ENCODE peak calls at places on chromosome 7, in ten cellular contexts. L is cardiac muscle cell; K is BJ; B is upper lobe of right lung; W is CD8-positive, alpha-beta T cell; A is fibroblast of the aortic adventitia; N is Peyer's patch; T is body of pancreas; X is heart left ventricle; Z is PC-3. H is an unnamed sample.
A peak's percentile ranks its signal among the peaks of the same experiment; 100 is the strongest.

GRCh38 chr7:30469303-30469702 is 9.3 kb downstream of the NOD1 start:
- DNase-seq in L (peak; percentile 100), K (peak; percentile 96), B (peak; percentile 81), W (no peak), A (peak; percentile 100), N (peak; percentile 70), T (peak; percentile 57), X (peak; percentile 94), Z (no peak), H (peak; percentile 99)

GRCh38 chr7:95901006-95901405 is 128.7 kb downstream of the DYNC1I1 start:
- DNase-seq in L (no peak), K (no peak), B (no peak), W (no peak), A (no peak), N (no peak), T (no peak), X (no peak), Z (no peak), H (no peak)

GRCh38 chr7:129264534-129264933 is 39.7 kb downstream of the AHCYL2 start:
- DNase-seq in L (no peak), K (no peak), B (no peak), W (no peak), A (no peak), N (no peak), T (no peak), X (no peak), Z (peak; percentile 45), H (no peak)

GRCh38 chr7:36155811-36156361 is 2.8 kb downstream of the EEPD1 start:
- DNase-seq in L (no peak), K (no peak), B (no peak), W (no peak), A (no peak), N (peak; percentile 62), T (peak; percentile 80), X (peak; percentile 85), Z (peak; percentile 43), H (peak; percentile 56)

GRCh38 chr7:84294391-84294790 is 99.8 kb upstream of the SEMA3A start:
- DNase-seq in L (no peak), K (no peak), B (no peak), W (no peak), A (no peak), N (no peak), T (no peak), X (no peak), Z (no peak), H (no peak)

GRCh38 chr7:98630149-98630548 is 13.1 kb downstream of the NPTX2 start:
- DNase-seq in L (no peak), K (no peak), B (no peak), W (no peak), A (no peak), N (no peak), T (no peak), X (no peak), Z (no peak), H (no peak)

GRCh38 chr7:37920619-37921339 is at the start of gene EPDR1:
- DNase-seq in L (peak; percentile 42), K (no peak), B (peak; percentile 86), W (peak; percentile 7), A (no peak), N (peak; percentile 70), T (peak; percentile 85), X (peak; percentile 76), Z (peak; percentile 78), H (no peak)

GRCh38 chr7:2258661-2259365 is 16.8 kb downstream of the NUDT1 start:
- DNase-seq in L (no peak), K (no peak), B (no peak), W (no peak), A (no peak), N (peak; percentile 68), T (no peak), X (no peak), Z (no peak), H (no peak)

GRCh38 chr7:27197137-27198042 is 2.5 kb downstream of the HOXA13 start:
- DNase-seq in L (no peak), K (no peak), B (no peak), W (no peak), A (no peak), N (no peak), T (no peak), X (no peak), Z (peak; percentile 39), H (no peak)

GRCh38 chr7:48074231-48074654 is 14.8 kb upstream of the UPP1 start:
- DNase-seq in L (no peak), K (no peak), B (no peak), W (no peak), A (peak; percentile 65), N (no peak), T (no peak), X (no peak), Z (peak; percentile 22), H (no peak)

GRCh38 chr7:48246073-48246472 is 74.8 kb downstream of the ABCA13 start:
- DNase-seq in L (peak; percentile 50), K (no peak), B (no peak), W (no peak), A (peak; percentile 30), N (no peak), T (no peak), X (no peak), Z (no peak), H (peak; percentile 24)

GRCh38 chr7:41385996-41386395 is 316.9 kb downstream of the INHBA start:
- DNase-seq in L (no peak), K (no peak), B (no peak), W (no peak), A (peak; percentile 7), N (no peak), T (no peak), X (no peak), Z (no peak), H (no peak)

GRCh38 chr7:51186531-51186930 is 130.1 kb downstream of the COBL start:
- DNase-seq in L (peak; percentile 2), K (no peak), B (no peak), W (no peak), A (no peak), N (no peak), T (no peak), X (peak; percentile 78), Z (peak; percentile 22), H (no peak)

GRCh38 chr7:79420464-79420863 is 33.0 kb downstream of the MAGI2 start:
- DNase-seq in L (peak; percentile 84), K (peak; percentile 94), B (no peak), W (no peak), A (peak; percentile 95), N (no peak), T (no peak), X (no peak), Z (peak; percentile 86), H (peak; percentile 95)

GRCh38 chr7:118151671-118152070 is 32.3 kb upstream of the LSM8 start:
- DNase-seq in L (no peak), K (no peak), B (no peak), W (no peak), A (no peak), N (no peak), T (no peak), X (no peak), Z (no peak), H (no peak)

GRCh38 chr7:158564648-158565005 is 23.0 kb downstream of the PTPRN2 start:
- DNase-seq in L (no peak), K (no peak), B (no peak), W (no peak), A (no peak), N (no peak), T (no peak), X (no peak), Z (no peak), H (no peak)

GRCh38 chr7:10934292-10934691 is 39.4 kb upstream of the PHF14 start:
- DNase-seq in L (peak; percentile 89), K (peak; percentile 25), B (no peak), W (no peak), A (peak; percentile 28), N (no peak), T (no peak), X (no peak), Z (no peak), H (no peak)

GRCh38 chr7:130901209-130901783 is 167.3 kb upstream of the KLF14 start:
- DNase-seq in L (peak; percentile 97), K (peak; percentile 73), B (peak; percentile 90), W (no peak), A (peak; percentile 94), N (peak; percentile 71), T (peak; percentile 65), X (peak; percentile 89), Z (peak; percentile 83), H (peak; percentile 95)

GRCh38 chr7:27714831-27715444 is 25.0 kb upstream of the TAX1BP1 start:
- DNase-seq in L (peak; percentile 92), K (no peak), B (no peak), W (no peak), A (peak; percentile 95), N (no peak), T (no peak), X (no peak), Z (peak; percentile 29), H (peak; percentile 40)

GRCh38 chr7:76512941-76513816 is 2.8 kb downstream of the UPK3B start:
- DNase-seq in L (peak; percentile 19), K (no peak), B (no peak), W (no peak), A (no peak), N (no peak), T (no peak), X (peak; percentile 29), Z (peak; percentile 10), H (no peak)
- TF ChIP-seq CTCF in L (peak; percentile 38), K (peak; percentile 38), B (no peak), W (no peak), A (peak; percentile 42), N (no peak), T (peak; percentile 13), X (peak; percentile 7), Z (peak; percentile 49), H (peak; percentile 44)

GRCh38 chr7:97027427-97028234 is 3.0 kb upstream of the DLX5 start:
- DNase-seq in L (peak; percentile 90), K (peak; percentile 37), B (peak; percentile 81), W (peak; percentile 47), A (peak; percentile 90), N (peak; percentile 74), T (peak; percentile 81), X (peak; percentile 64), Z (peak; percentile 83), H (peak; percentile 80)
- H3K4me3 ChIP-seq in L (peak overlapping the region; percentile 8), K (peak overlapping the region; percentile 12), B (peak overlapping the region; percentile 46), W (peak overlapping the region; percentile 51), A (peak overlapping the region; percentile 54), N (peak overlapping the region; percentile 32), T (peak overlapping the region; percentile 9), X (peak overlapping the region; percentile 44), Z (peak overlapping the region; percentile 66), H (peak overlapping the region; percentile 28)

GRCh38 chr7:9600974-9601373 is 1167.6 kb downstream of the NXPH1 start:
- DNase-seq in L (no peak), K (no peak), B (no peak), W (no peak), A (no peak), N (no peak), T (no peak), X (no peak), Z (peak; percentile 6), H (no peak)
- TF ChIP-seq CTCF in L (no peak), K (no peak), B (peak; percentile 10), W (no peak), A (no peak), N (no peak), T (no peak), X (no peak), Z (peak; percentile 38), H (peak; percentile 5)

DNA sequence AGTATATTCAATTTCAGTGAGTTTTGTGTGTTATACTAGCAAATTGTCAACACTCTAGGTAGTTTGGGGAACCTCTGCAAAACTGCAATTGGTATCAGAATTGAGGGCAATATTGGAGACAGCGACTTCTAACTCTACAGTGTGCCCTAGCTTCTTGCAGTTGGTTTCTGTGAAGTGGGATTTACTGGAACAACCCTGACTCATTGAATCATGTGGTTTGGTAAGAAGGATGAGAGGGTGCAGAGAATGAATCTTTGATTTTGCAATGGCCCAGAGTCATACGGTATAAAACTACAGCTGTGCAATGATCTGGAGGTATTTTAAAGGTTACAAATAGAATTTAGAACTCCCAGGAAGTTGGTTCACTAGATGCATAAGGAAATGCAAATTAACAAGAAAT is 129.1 kb upstream of the PPP1R3A start:
- DNase-seq in L (peak; percentile 70), K (no peak), B (no peak), W (no peak), A (peak; percentile 70), N (no peak), T (no peak), X (no peak), Z (no peak), H (peak; percentile 52)
- H3K4me3 ChIP-seq in L (no peak overlapping the region), K (no peak overlapping the region), B (no peak overlapping the region), W (peak overlapping the region; percentile 40), A (no peak overlapping the region), N (no peak overlapping the region), T (no peak overlapping the region), X (no peak overlapping the region), Z (peak overlapping the region; percentile 52), H (no peak overlapping the region)

H was measured in astrocyte of the spinal cord.